ENCODE peak calls at places on chromosomes 5 and 9, in eight cellular contexts. One of them, this sample, is unnamed.
A peak's percentile ranks its signal among the peaks of the same experiment; 100 is the strongest.

GRCh38 chr5:21817668-21818419 is 1035.3 kb downstream of the CDH12 start:
- DNase-seq in stimulated activated CD4-positive, alpha-beta T cell treated with anti-CD3 and anti-CD28 coated beads, Interleukin-4, amount 100 ng/mL, for 4 hours: no peak
- DNase-seq in kidney epithelial cell: no peak
- DNase-seq in lower lobe of right lung: no peak
- DNase-seq in cerebellum: no peak
- DNase-seq in cardiac muscle cell: peak; percentile 15
- DNase-seq in NCI-H774: no peak
- DNase-seq in SW480: no peak
- DNase-seq in this sample: no peak

GRCh38 chr5:160961761-160962160 is 109.8 kb upstream of the ATP10B start:
- DNase-seq in stimulated activated CD4-positive, alpha-beta T cell treated with anti-CD3 and anti-CD28 coated beads, Interleukin-4, amount 100 ng/mL, for 4 hours: no peak
- DNase-seq in kidney epithelial cell: no peak
- DNase-seq in lower lobe of right lung: no peak
- DNase-seq in cerebellum: peak; percentile 73
- DNase-seq in cardiac muscle cell: no peak
- DNase-seq in NCI-H774: no peak
- DNase-seq in SW480: no peak
- DNase-seq in this sample: peak; percentile 98

GRCh38 chr9:136017813-136018190 is 56.6 kb upstream of the UBAC1 start:
- DNase-seq in stimulated activated CD4-positive, alpha-beta T cell treated with anti-CD3 and anti-CD28 coated beads, Interleukin-4, amount 100 ng/mL, for 4 hours: no peak
- DNase-seq in kidney epithelial cell: no peak
- DNase-seq in lower lobe of right lung: no peak
- DNase-seq in cerebellum: no peak
- DNase-seq in cardiac muscle cell: no peak
- DNase-seq in NCI-H774: no peak
- DNase-seq in SW480: no peak
- DNase-seq in this sample: no peak

GRCh38 chr5:178103612-178104011 is 9.7 kb upstream of the N4BP3 start:
- DNase-seq in stimulated activated CD4-positive, alpha-beta T cell treated with anti-CD3 and anti-CD28 coated beads, Interleukin-4, amount 100 ng/mL, for 4 hours: no peak
- DNase-seq in kidney epithelial cell: no peak
- DNase-seq in lower lobe of right lung: no peak
- DNase-seq in cerebellum: no peak
- DNase-seq in cardiac muscle cell: no peak
- DNase-seq in NCI-H774: no peak
- DNase-seq in SW480: no peak
- DNase-seq in this sample: no peak

GRCh38 chr9:127311239-127311741 is 46.7 kb downstream of the GARNL3 start:
- DNase-seq in stimulated activated CD4-positive, alpha-beta T cell treated with anti-CD3 and anti-CD28 coated beads, Interleukin-4, amount 100 ng/mL, for 4 hours: peak; percentile 7
- DNase-seq in kidney epithelial cell: no peak
- DNase-seq in lower lobe of right lung: no peak
- DNase-seq in cerebellum: no peak
- DNase-seq in cardiac muscle cell: peak; percentile 63
- DNase-seq in NCI-H774: peak; percentile 52
- DNase-seq in SW480: no peak
- DNase-seq in this sample: no peak

GRCh38 chr9:29212590-29213373 is 1639.5 kb upstream of the C9orf72 start:
- DNase-seq in stimulated activated CD4-positive, alpha-beta T cell treated with anti-CD3 and anti-CD28 coated beads, Interleukin-4, amount 100 ng/mL, for 4 hours: no peak
- DNase-seq in kidney epithelial cell: no peak
- DNase-seq in lower lobe of right lung: no peak
- DNase-seq in cerebellum: no peak
- DNase-seq in cardiac muscle cell: no peak
- DNase-seq in NCI-H774: peak; percentile 11
- DNase-seq in SW480: no peak
- DNase-seq in this sample: no peak

GRCh38 chr5:24385070-24385469 is 259.7 kb downstream of the CDH10 start:
- DNase-seq in stimulated activated CD4-positive, alpha-beta T cell treated with anti-CD3 and anti-CD28 coated beads, Interleukin-4, amount 100 ng/mL, for 4 hours: no peak
- DNase-seq in kidney epithelial cell: no peak
- DNase-seq in lower lobe of right lung: no peak
- DNase-seq in cerebellum: no peak
- DNase-seq in cardiac muscle cell: no peak
- DNase-seq in NCI-H774: peak; percentile 34
- DNase-seq in SW480: no peak
- DNase-seq in this sample: peak; percentile 29

GRCh38 chr9:104572612-104573011 is 3.6 kb downstream of the OR13C8 start:
- DNase-seq in stimulated activated CD4-positive, alpha-beta T cell treated with anti-CD3 and anti-CD28 coated beads, Interleukin-4, amount 100 ng/mL, for 4 hours: no peak
- DNase-seq in kidney epithelial cell: no peak
- DNase-seq in lower lobe of right lung: no peak
- DNase-seq in cerebellum: no peak
- DNase-seq in cardiac muscle cell: no peak
- DNase-seq in NCI-H774: no peak
- DNase-seq in SW480: no peak
- DNase-seq in this sample: no peak

GRCh38 chr9:7341571-7341970 is 458.0 kb downstream of the DMAC1 start:
- DNase-seq in stimulated activated CD4-positive, alpha-beta T cell treated with anti-CD3 and anti-CD28 coated beads, Interleukin-4, amount 100 ng/mL, for 4 hours: no peak
- DNase-seq in kidney epithelial cell: no peak
- DNase-seq in lower lobe of right lung: no peak
- DNase-seq in cerebellum: no peak
- DNase-seq in cardiac muscle cell: no peak
- DNase-seq in NCI-H774: no peak
- DNase-seq in SW480: no peak
- DNase-seq in this sample: no peak

GRCh38 chr5:177498013-177498847 is 826 bp upstream of the PDLIM7 start:
- DNase-seq in stimulated activated CD4-positive, alpha-beta T cell treated with anti-CD3 and anti-CD28 coated beads, Interleukin-4, amount 100 ng/mL, for 4 hours: no peak
- DNase-seq in kidney epithelial cell: no peak
- DNase-seq in lower lobe of right lung: no peak
- DNase-seq in cerebellum: no peak
- DNase-seq in cardiac muscle cell: no peak
- DNase-seq in NCI-H774: no peak
- DNase-seq in SW480: no peak
- DNase-seq in this sample: no peak

GRCh38 chr9:89382026-89382986 is 64.0 kb downstream of the SECISBP2 start:
- DNase-seq in stimulated activated CD4-positive, alpha-beta T cell treated with anti-CD3 and anti-CD28 coated beads, Interleukin-4, amount 100 ng/mL, for 4 hours: no peak
- DNase-seq in kidney epithelial cell: no peak
- DNase-seq in lower lobe of right lung: no peak
- DNase-seq in cerebellum: no peak
- DNase-seq in cardiac muscle cell: no peak
- DNase-seq in NCI-H774: no peak
- DNase-seq in SW480: no peak
- DNase-seq in this sample: no peak

GRCh38 chr9:129370770-129371169 is 192.7 kb upstream of the IER5L start:
- DNase-seq in stimulated activated CD4-positive, alpha-beta T cell treated with anti-CD3 and anti-CD28 coated beads, Interleukin-4, amount 100 ng/mL, for 4 hours: no peak
- DNase-seq in kidney epithelial cell: no peak
- DNase-seq in lower lobe of right lung: no peak
- DNase-seq in cerebellum: no peak
- DNase-seq in cardiac muscle cell: no peak
- DNase-seq in NCI-H774: no peak
- DNase-seq in SW480: no peak
- DNase-seq in this sample: no peak

This sample was measured in cerebellar cortex.